ENCODE peak calls at places on chromosomes 16 and 17, in six cellular contexts. One of them, this sample, is unnamed.
A peak's percentile ranks its signal among the peaks of the same experiment; 100 is the strongest.

GRCh38 chr16:86528061-86528929 is 18.0 kb downstream of the FOXF1 start:
- DNase-seq in fibroblast of mammary gland: no peak
- DNase-seq in thoracic aorta: no peak
- DNase-seq in NCI-H1092: no peak
- DNase-seq in A172: no peak
- DNase-seq in non-pigmented ciliary epithelial cell: no peak
- DNase-seq in this sample: no peak

GRCh38 chr16:8936421-8936820 is 27.3 kb downstream of the USP7 start:
- DNase-seq in non-pigmented ciliary epithelial cell: peak; percentile 26
- DNase-seq in thoracic aorta: no peak
- DNase-seq in NCI-H1092: no peak
- DNase-seq in fibroblast of mammary gland: peak; percentile 54
- DNase-seq in A172: peak; percentile 54
- DNase-seq in this sample: no peak

GRCh38 chr17:75719732-75720131 is 1.5 kb upstream of the ITGB4 start:
- DNase-seq in fibroblast of mammary gland: no peak
- DNase-seq in A172: no peak
- DNase-seq in NCI-H1092: no peak
- DNase-seq in non-pigmented ciliary epithelial cell: no peak
- DNase-seq in thoracic aorta: no peak
- DNase-seq in this sample: no peak

GRCh38 chr16:46911038-46911437 is 26.9 kb downstream of the GPT2 start:
- DNase-seq in fibroblast of mammary gland: no peak
- DNase-seq in NCI-H1092: no peak
- DNase-seq in A172: no peak
- DNase-seq in thoracic aorta: no peak
- DNase-seq in non-pigmented ciliary epithelial cell: no peak
- DNase-seq in this sample: peak; percentile 44

GRCh38 chr16:88062341-88062861 is 111.2 kb downstream of the BANP start:
- DNase-seq in NCI-H1092: no peak
- DNase-seq in fibroblast of mammary gland: peak; percentile 69
- DNase-seq in thoracic aorta: no peak
- DNase-seq in A172: peak; percentile 19
- DNase-seq in non-pigmented ciliary epithelial cell: peak; percentile 58
- DNase-seq in this sample: no peak

GRCh38 chr16:84868328-84868727 is 48.5 kb downstream of the CRISPLD2 start:
- DNase-seq in A172: no peak
- DNase-seq in NCI-H1092: no peak
- DNase-seq in non-pigmented ciliary epithelial cell: no peak
- DNase-seq in fibroblast of mammary gland: no peak
- DNase-seq in thoracic aorta: no peak
- DNase-seq in this sample: no peak

GRCh38 chr16:57141822-57142631 is 43.8 kb downstream of the PSME3IP1 start:
- DNase-seq in fibroblast of mammary gland: no peak
- DNase-seq in NCI-H1092: no peak
- DNase-seq in non-pigmented ciliary epithelial cell: no peak
- DNase-seq in A172: no peak
- DNase-seq in thoracic aorta: no peak
- DNase-seq in this sample: no peak

GRCh38 chr17:63834431-63835166 is 7.1 kb upstream of the FTSJ3 start:
- DNase-seq in fibroblast of mammary gland: peak; percentile 87
- DNase-seq in NCI-H1092: peak; percentile 51
- DNase-seq in non-pigmented ciliary epithelial cell: peak; percentile 48
- DNase-seq in A172: peak; percentile 83
- DNase-seq in thoracic aorta: no peak
- DNase-seq in this sample: peak; percentile 42

GRCh38 chr17:63337579-63337978 is 108.5 kb downstream of the CYB561 start:
- DNase-seq in fibroblast of mammary gland: peak; percentile 28
- DNase-seq in NCI-H1092: no peak
- DNase-seq in non-pigmented ciliary epithelial cell: no peak
- DNase-seq in thoracic aorta: no peak
- DNase-seq in A172: no peak
- DNase-seq in this sample: no peak

GRCh38 chr17:7842950-7843535 is 9.0 kb downstream of the KDM6B start:
- DNase-seq in A172: peak; percentile 84
- DNase-seq in thoracic aorta: no peak
- DNase-seq in fibroblast of mammary gland: peak; percentile 96
- DNase-seq in non-pigmented ciliary epithelial cell: peak; percentile 71
- DNase-seq in NCI-H1092: no peak
- DNase-seq in this sample: no peak

GRCh38 chr17:78390241-78391050 is 12.0 kb downstream of the PGS1 start:
- DNase-seq in non-pigmented ciliary epithelial cell: peak; percentile 93
- DNase-seq in A172: peak; percentile 98
- DNase-seq in NCI-H1092: no peak
- DNase-seq in thoracic aorta: no peak
- DNase-seq in fibroblast of mammary gland: peak; percentile 99
- DNase-seq in this sample: no peak

GRCh38 chr16:23132921-23133532 is 16.2 kb downstream of the USP31 start:
- DNase-seq in thoracic aorta: no peak
- DNase-seq in A172: no peak
- DNase-seq in non-pigmented ciliary epithelial cell: no peak
- DNase-seq in NCI-H1092: no peak
- DNase-seq in fibroblast of mammary gland: peak; percentile 73
- DNase-seq in this sample: no peak

GRCh38 chr16:85995591-85996461 is 96.9 kb downstream of the IRF8 start:
- DNase-seq in thoracic aorta: no peak
- DNase-seq in non-pigmented ciliary epithelial cell: no peak
- DNase-seq in A172: no peak
- DNase-seq in fibroblast of mammary gland: no peak
- DNase-seq in NCI-H1092: no peak
- DNase-seq in this sample: no peak

GRCh38 chr16:912322-912683 is 58.5 kb downstream of the LMF1 start:
- DNase-seq in fibroblast of mammary gland: no peak
- DNase-seq in A172: no peak
- DNase-seq in non-pigmented ciliary epithelial cell: no peak
- DNase-seq in thoracic aorta: no peak
- DNase-seq in NCI-H1092: no peak
- DNase-seq in this sample: no peak

GRCh38 chr16:72073831-72074230 is 10.8 kb downstream of the HPR start:
- DNase-seq in A172: no peak
- DNase-seq in non-pigmented ciliary epithelial cell: no peak
- DNase-seq in thoracic aorta: peak; percentile 24
- DNase-seq in fibroblast of mammary gland: peak; percentile 40
- DNase-seq in NCI-H1092: no peak
- DNase-seq in this sample: no peak

GRCh38 chr17:32486701-32487459 is at the start of gene CDK5R1:
- DNase-seq in thoracic aorta: no peak
- DNase-seq in NCI-H1092: peak; percentile 67
- DNase-seq in non-pigmented ciliary epithelial cell: no peak
- DNase-seq in fibroblast of mammary gland: no peak
- DNase-seq in A172: peak; percentile 68
- DNase-seq in this sample: peak; percentile 84

GRCh38 chr16:53495325-53495724 is 7.7 kb downstream of the AKTIP start:
- DNase-seq in NCI-H1092: no peak
- DNase-seq in thoracic aorta: no peak
- DNase-seq in fibroblast of mammary gland: no peak
- DNase-seq in A172: no peak
- DNase-seq in non-pigmented ciliary epithelial cell: no peak
- DNase-seq in this sample: no peak

GRCh38 chr17:40648326-40648968 is 829 bp upstream of the SMARCE1 start:
- DNase-seq in thoracic aorta: no peak
- DNase-seq in NCI-H1092: no peak
- DNase-seq in A172: no peak
- DNase-seq in fibroblast of mammary gland: peak; percentile 46
- DNase-seq in non-pigmented ciliary epithelial cell: no peak
- DNase-seq in this sample: no peak

GRCh38 chr16:16163571-16163970 is 59.7 kb downstream of the ABCC6 start:
- DNase-seq in NCI-H1092: no peak
- DNase-seq in non-pigmented ciliary epithelial cell: no peak
- DNase-seq in A172: no peak
- DNase-seq in fibroblast of mammary gland: no peak
- DNase-seq in thoracic aorta: no peak
- DNase-seq in this sample: no peak

GRCh38 chr17:8122923-8123694 is 797 bp downstream of the HES7 start:
- DNase-seq in thoracic aorta: no peak
- DNase-seq in A172: peak; percentile 16
- DNase-seq in non-pigmented ciliary epithelial cell: no peak
- DNase-seq in NCI-H1092: no peak
- DNase-seq in fibroblast of mammary gland: no peak
- DNase-seq in this sample: no peak

GRCh38 chr16:58515871-58516767 is 802 bp downstream of the SETD6 start:
- DNase-seq in NCI-H1092: no peak
- DNase-seq in fibroblast of mammary gland: no peak
- DNase-seq in thoracic aorta: no peak
- DNase-seq in non-pigmented ciliary epithelial cell: no peak
- DNase-seq in A172: no peak
- DNase-seq in this sample: peak; percentile 76

GRCh38 chr16:77786448-77786847 is 1.9 kb upstream of the VAT1L start:
- DNase-seq in A172: no peak
- DNase-seq in thoracic aorta: no peak
- DNase-seq in fibroblast of mammary gland: no peak
- DNase-seq in non-pigmented ciliary epithelial cell: no peak
- DNase-seq in NCI-H1092: no peak
- DNase-seq in this sample: no peak

GRCh38 chr16:49924078-49924477 is 68.2 kb upstream of the ZNF423 start:
- DNase-seq in fibroblast of mammary gland: peak; percentile 15
- DNase-seq in A172: peak; percentile 19
- DNase-seq in thoracic aorta: no peak
- DNase-seq in NCI-H1092: no peak
- DNase-seq in non-pigmented ciliary epithelial cell: no peak
- DNase-seq in this sample: no peak

GRCh38 chr17:64259922-64260321 is 3.1 kb downstream of the TEX2 start:
- DNase-seq in thoracic aorta: no peak
- DNase-seq in A172: peak; percentile 42
- DNase-seq in non-pigmented ciliary epithelial cell: no peak
- DNase-seq in fibroblast of mammary gland: peak; percentile 80
- DNase-seq in NCI-H1092: no peak
- DNase-seq in this sample: no peak

GRCh38 chr16:11052080-11052808 is 107.9 kb downstream of the CLEC16A start:
- DNase-seq in thoracic aorta: no peak
- DNase-seq in A172: no peak
- DNase-seq in non-pigmented ciliary epithelial cell: no peak
- DNase-seq in fibroblast of mammary gland: no peak
- DNase-seq in NCI-H1092: no peak
- DNase-seq in this sample: peak; percentile 62

GRCh38 chr16:88768041-88768876 is 16.8 kb downstream of the PIEZO1 start:
- DNase-seq in non-pigmented ciliary epithelial cell: no peak
- DNase-seq in NCI-H1092: peak; percentile 45
- DNase-seq in fibroblast of mammary gland: peak; percentile 75
- DNase-seq in thoracic aorta: no peak
- DNase-seq in A172: peak; percentile 65
- DNase-seq in this sample: no peak

GRCh38 chr17:54903375-54903774 is 2.7 kb downstream of the TOM1L1 start:
- DNase-seq in non-pigmented ciliary epithelial cell: no peak
- DNase-seq in A172: no peak
- DNase-seq in NCI-H1092: no peak
- DNase-seq in fibroblast of mammary gland: peak; percentile 15
- DNase-seq in thoracic aorta: no peak
- DNase-seq in this sample: no peak

GRCh38 chr16:86740817-86741799 is 162.8 kb downstream of the FOXL1 start:
- DNase-seq in NCI-H1092: no peak
- DNase-seq in A172: peak; percentile 97
- DNase-seq in non-pigmented ciliary epithelial cell: peak; percentile 79
- DNase-seq in thoracic aorta: peak; percentile 65
- DNase-seq in fibroblast of mammary gland: peak; percentile 94
- DNase-seq in this sample: no peak

GRCh38 chr17:42673885-42674754 is 2.7 kb downstream of the PLEKHH3 start:
- DNase-seq in NCI-H1092: no peak
- DNase-seq in A172: peak; percentile 59
- DNase-seq in non-pigmented ciliary epithelial cell: no peak
- DNase-seq in fibroblast of mammary gland: peak; percentile 66
- DNase-seq in thoracic aorta: no peak
- DNase-seq in this sample: peak; percentile 87

GRCh38 chr17:65078441-65079160 is 22.1 kb upstream of the GNA13 start:
- DNase-seq in non-pigmented ciliary epithelial cell: no peak
- DNase-seq in NCI-H1092: no peak
- DNase-seq in fibroblast of mammary gland: peak; percentile 75
- DNase-seq in thoracic aorta: no peak
- DNase-seq in A172: peak; percentile 58
- DNase-seq in this sample: no peak

GRCh38 chr17:80782536-80783427 is 208.9 kb upstream of the CHMP6 start:
- DNase-seq in non-pigmented ciliary epithelial cell: no peak
- DNase-seq in fibroblast of mammary gland: no peak
- DNase-seq in A172: peak; percentile 51
- DNase-seq in thoracic aorta: no peak
- DNase-seq in NCI-H1092: no peak
- DNase-seq in this sample: no peak

GRCh38 chr16:84791088-84791487 is 28.7 kb upstream of the CRISPLD2 start:
- DNase-seq in fibroblast of mammary gland: no peak
- DNase-seq in non-pigmented ciliary epithelial cell: no peak
- DNase-seq in thoracic aorta: no peak
- DNase-seq in A172: no peak
- DNase-seq in NCI-H1092: no peak
- DNase-seq in this sample: no peak

GRCh38 chr17:38601539-38602351 is 4.0 kb downstream of the SRCIN1 start:
- DNase-seq in NCI-H1092: peak; percentile 36
- DNase-seq in thoracic aorta: no peak
- DNase-seq in non-pigmented ciliary epithelial cell: no peak
- DNase-seq in A172: no peak
- DNase-seq in fibroblast of mammary gland: no peak
- DNase-seq in this sample: no peak

This sample was measured in GM19239.